ENCODE peak calls at places on chromosomes 13 and 19, in four cellular contexts. H is H1, D is GM12878, M is IMR-90. V is an unnamed sample.

GRCh38 chr13:73412933-73413332 is 354.1 kb downstream of the KLF5 start:
- DNase-seq in H (no peak), D (no peak), M (no peak), V (no peak)

GRCh38 chr13:30776661-30777060 is 41.3 kb downstream of the ALOX5AP start:
- DNase-seq in M (no peak), D (no peak), H (no peak), V (no peak)

GRCh38 chr19:38455031-38455430 is 21.5 kb downstream of the RYR1 start:
- DNase-seq in M (peak; percentile 15), H (no peak), D (no peak), V (no peak)

GRCh38 chr19:46603752-46604241 is 2.7 kb downstream of the CALM3 start:
- DNase-seq in H (no peak), D (no peak), M (no peak), V (no peak)

GRCh38 chr13:31945202-31945978 is 86.2 kb upstream of the FRY start:
- DNase-seq in H (no peak), M (peak; percentile 81), D (no peak), V (no peak)

GRCh38 chr19:10389863-10390262 is 9.5 kb upstream of the TYK2 start:
- DNase-seq in H (no peak), D (no peak), M (no peak), V (peak; percentile 45)

GRCh38 chr13:25922373-25922772 is 129.4 kb downstream of the SHISA2 start:
- DNase-seq in H (no peak), D (no peak), M (no peak), V (no peak)

GRCh38 chr13:113009743-113010509 is 40.9 kb downstream of the MCF2L start:
- DNase-seq in M (no peak), D (no peak), H (no peak), V (no peak)

GRCh38 chr13:40170982-40171381 is 495.5 kb downstream of the FOXO1 start:
- DNase-seq in D (no peak), H (no peak), M (no peak), V (no peak)

GRCh38 chr19:17762505-17763229 is 11.4 kb downstream of the FCHO1 start:
- DNase-seq in H (no peak), D (no peak), M (peak; percentile 62), V (peak; percentile 90)

GRCh38 chr13:66974174-66974573 is 256.0 kb downstream of the PCDH9 start:
- DNase-seq in M (peak; percentile 13), H (no peak), D (no peak), V (no peak)

GRCh38 chr13:42883771-42884170 is 102.4 kb downstream of the FAM216B start:
- DNase-seq in H (no peak), M (peak; percentile 33), D (no peak), V (no peak)

GRCh38 chr13:113020323-113021080 is 51.5 kb downstream of the MCF2L start:
- DNase-seq in D (no peak), M (no peak), H (no peak), V (no peak)

GRCh38 chr19:18282021-18282787 is 782 bp upstream of the JUND start:
- DNase-seq in D (no peak), M (no peak), H (no peak), V (no peak)

GRCh38 chr19:13195678-13196077 is 45.5 kb downstream of the IER2 start:
- DNase-seq in M (no peak), D (no peak), H (peak; percentile 47), V (peak; percentile 51)

GRCh38 chr13:114260818-114261217 is 20.6 kb upstream of the UPF3A start:
- DNase-seq in D (peak; percentile 16), M (no peak), H (no peak), V (no peak)

GRCh38 chr13:50400930-50401553 is 385.8 kb downstream of the KCNRG start:
- DNase-seq in D (no peak), H (no peak), M (peak; percentile 92), V (no peak)

GRCh38 chr13:91280806-91281205 is 66.7 kb upstream of the MIR17HG start:
- DNase-seq in M (no peak), D (no peak), H (no peak), V (no peak)

GRCh38 chr19:43575955-43576451 is 402 bp downstream of the PINLYP start:
- DNase-seq in M (no peak), H (no peak), D (no peak), V (no peak)

GRCh38 chr13:24624801-24625231 is 55.4 kb upstream of the ATP12A start:
- DNase-seq in D (no peak), H (no peak), M (no peak), V (no peak)

GRCh38 chr13:85148009-85148408 is 651.2 kb downstream of the SLITRK6 start:
- DNase-seq in H (no peak), D (no peak), M (no peak), V (no peak)

GRCh38 chr13:40269086-40269485 is 397.4 kb downstream of the FOXO1 start:
- DNase-seq in D (no peak), M (no peak), H (no peak), V (no peak)

GRCh38 chr13:26872444-26873173 is 112.0 kb upstream of the GPR12 start:
- DNase-seq in M (peak; percentile 31), D (no peak), H (peak; percentile 43), V (peak; percentile 59)

GRCh38 chr13:33697936-33698335 is 120.0 kb upstream of the RFC3 start:
- DNase-seq in D (no peak), M (no peak), H (no peak), V (no peak)

GRCh38 chr19:6551607-6552450 is 21.0 kb downstream of the TNFSF9 start:
- DNase-seq in M (no peak), H (no peak), D (no peak), V (peak; percentile 74)
- TF ChIP-seq CHD1 in M (no peak), H (no peak), D (no peak), V (no peak)

GRCh38 chr19:32231691-32232090 is 113.7 kb upstream of the ZNF507 start:
- DNase-seq in H (no peak), M (no peak), D (no peak), V (no peak)

GRCh38 chr19:32231020-32231419 is 114.4 kb upstream of the ZNF507 start:
- DNase-seq in H (no peak), M (no peak), D (no peak), V (no peak)

GRCh38 chr19:32233885-32234284 is 111.5 kb upstream of the ZNF507 start:
- DNase-seq in H (no peak), M (no peak), D (no peak), V (no peak)

GRCh38 chr19:32233091-32233490 is 112.3 kb upstream of the ZNF507 start:
- DNase-seq in H (no peak), D (no peak), M (no peak), V (no peak)

DNA sequence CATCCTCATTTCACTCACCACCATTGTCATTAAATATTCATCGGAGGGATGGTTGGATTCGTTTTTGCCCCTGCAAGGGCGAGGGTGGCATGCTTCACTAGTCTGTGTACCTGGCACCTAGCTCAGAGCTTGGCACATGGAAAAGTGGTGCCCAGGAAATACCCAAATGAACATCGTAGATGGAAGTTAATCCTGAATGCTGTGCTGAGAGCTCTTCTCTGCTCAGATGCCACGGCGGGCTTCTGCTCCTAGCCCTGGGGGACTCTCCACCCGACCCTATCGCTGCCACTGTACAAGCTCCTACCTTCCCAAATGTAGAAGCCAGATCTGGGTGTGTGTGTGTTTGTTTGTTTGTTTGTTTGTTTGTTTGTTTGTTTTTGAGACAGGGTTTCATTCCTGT is 113.0 kb upstream of the ZNF507 start:
- DNase-seq in H (no peak), M (no peak), D (no peak), V (no peak)
- TF ChIP-seq CHD1 in H (no peak), M (no peak), D (no peak), V (no peak)

GRCh38 chr13:98576215-98576945 is 527 bp downstream of the STK24 start:
- DNase-seq in M (no peak), H (no peak), D (no peak), V (peak; percentile 47)
- TF ChIP-seq CHD1 in M (no peak), H (no peak), D (no peak), V (peak; percentile 71)

GRCh38 chr19:33580026-33580644 is 41.6 kb upstream of the CHST8 start:
- DNase-seq in D (no peak), H (no peak), M (no peak), V (no peak)
- TF ChIP-seq CHD1 in D (no peak), H (no peak), M (no peak), V (no peak)

DNA sequence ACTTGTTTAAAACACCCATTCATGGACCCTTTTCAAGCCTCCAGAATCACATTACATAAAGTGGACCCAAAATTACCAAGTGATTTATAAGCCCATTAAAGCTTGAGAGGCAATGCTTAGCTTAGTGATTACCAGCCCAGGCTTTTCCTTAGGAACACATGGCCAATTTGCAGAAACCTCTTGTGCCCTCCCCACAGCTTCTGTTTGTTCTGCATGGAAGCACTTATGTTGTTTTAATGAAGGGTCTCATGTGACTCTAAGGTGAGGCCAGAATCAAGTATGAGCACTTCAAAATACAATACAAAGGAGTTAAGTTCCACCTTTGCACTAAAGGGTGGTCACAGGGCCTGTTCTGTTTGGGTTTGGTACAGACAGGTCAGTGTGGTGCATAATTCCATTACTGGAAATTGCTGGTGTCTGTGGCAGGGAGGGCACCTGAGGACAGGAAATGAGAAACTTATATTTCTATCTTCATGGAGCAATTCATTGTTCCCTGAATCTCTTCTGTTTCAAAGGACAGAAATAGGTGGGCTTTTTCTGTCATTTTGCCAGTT is 15.3 kb downstream of the ZNF486 start:
- DNase-seq in H (no peak), M (no peak), D (no peak), V (no peak)
- TF ChIP-seq CHD1 in H (no peak), M (no peak), D (no peak), V (no peak)

DNA sequence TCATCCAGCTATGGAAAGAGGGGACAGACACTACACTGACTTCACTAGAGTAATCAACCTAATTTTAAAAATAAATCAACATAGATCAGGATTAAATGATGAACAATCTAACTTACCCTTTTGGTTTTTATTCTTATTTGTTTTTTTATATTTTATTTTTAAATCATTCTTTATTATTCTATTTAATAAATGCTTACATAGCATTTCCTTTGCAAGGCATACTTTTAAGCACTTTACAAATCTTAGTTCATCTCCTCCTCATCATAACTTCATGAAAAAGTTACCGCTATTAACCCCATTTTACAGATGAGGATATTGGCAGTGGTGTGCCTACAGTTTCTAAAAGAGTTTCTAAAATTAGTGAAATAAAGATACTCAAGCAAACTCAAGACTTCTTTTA is 380.6 kb downstream of the TBC1D4 start:
- DNase-seq in H (no peak), D (no peak), M (no peak), V (no peak)
- TF ChIP-seq CHD1 in H (no peak), D (no peak), M (no peak), V (no peak)

GRCh38 chr19:34964598-34964997 is 569 bp upstream of the ZNF792 start:
- DNase-seq in H (no peak), M (no peak), D (no peak), V (no peak)
- TF ChIP-seq CHD1 in H (no peak), M (no peak), D (no peak), V (no peak)

V was measured in K562.